ENCODE peak calls at places on chromosomes 5 and 9, in five cellular contexts. N is ACHN; F is kidney epithelial cell; X is activated CD4-positive, CD25-positive, alpha-beta regulatory T cell treated with anti-CD3 and anti-CD28 coated beads, Interleukin-2, amount 50 U/mL, for 72 hours; V is putamen. Q is an unnamed sample.

GRCh38 chr5:104172976-104173375 is 610.4 kb upstream of the NUDT12 start:
- DNase-seq in N (no peak), V (no peak), F (no peak), X (no peak), Q (peak; percentile 39)

GRCh38 chr5:150729859-150730258 is 29.0 kb downstream of the DCTN4 start:
- DNase-seq in F (no peak), N (no peak), V (no peak), X (no peak), Q (no peak)

GRCh38 chr5:32783658-32784057 is 72.5 kb downstream of the NPR3 start:
- DNase-seq in V (no peak), N (no peak), X (no peak), F (no peak), Q (no peak)

GRCh38 chr9:133238272-133238850 is 29.3 kb upstream of the OBP2B start:
- DNase-seq in N (peak; percentile 89), F (no peak), X (peak; percentile 45), V (peak; percentile 2), Q (peak; percentile 70)

GRCh38 chr9:71145179-71145578 is 23.8 kb upstream of the TRPM3 start:
- DNase-seq in X (no peak), N (no peak), V (no peak), F (no peak), Q (peak; percentile 10)

GRCh38 chr5:2093859-2094615 is 211.3 kb upstream of the IRX4 start:
- DNase-seq in N (no peak), X (no peak), F (peak; percentile 14), V (no peak), Q (no peak)

GRCh38 chr5:152514827-152515397 is 109.8 kb upstream of the NMUR2 start:
- DNase-seq in V (no peak), N (peak; percentile 28), F (no peak), X (no peak), Q (peak; percentile 59)

GRCh38 chr9:134818591-134818990 is 62.0 kb upstream of the FCN2 start:
- DNase-seq in F (no peak), N (no peak), X (no peak), V (no peak), Q (no peak)

GRCh38 chr5:150181766-150182545 is 7.9 kb upstream of the SLC6A7 start:
- DNase-seq in F (no peak), V (no peak), X (no peak), N (no peak), Q (no peak)

GRCh38 chr9:121318631-121319393 is 50.9 kb downstream of the GSN start:
- DNase-seq in N (no peak), V (no peak), X (no peak), F (no peak), Q (no peak)

GRCh38 chr5:127970081-127970480 is 113.5 kb upstream of the SLC12A2 start:
- DNase-seq in V (no peak), N (no peak), F (no peak), X (no peak), Q (no peak)